ENCODE peak calls at places on chromosomes 4 and X, in nine cellular contexts. One of them, this sample, is unnamed.

GRCh38 chr4:148215202-148215601 is 227.0 kb downstream of the NR3C2 start:
- DNase-seq in stimulated activated CD8-positive, alpha-beta memory T cell treated with anti-CD3 and anti-CD28 coated beads, Interleukin-2, amount 100 ng/mL, for 1 hour: no peak
- DNase-seq in KBM-7: no peak
- DNase-seq in NCI-H345: no peak
- DNase-seq in H54: no peak
- DNase-seq in iPS-NIHi11: no peak
- DNase-seq in CD4-positive, alpha-beta T cell: no peak
- DNase-seq in ureter: no peak
- DNase-seq in cardiac septum: no peak
- DNase-seq in this sample: no peak

GRCh38 chr4:147037089-147037488 is 91.4 kb upstream of the TTC29 start:
- DNase-seq in H54: no peak
- DNase-seq in iPS-NIHi11: no peak
- DNase-seq in NCI-H345: no peak
- DNase-seq in CD4-positive, alpha-beta T cell: no peak
- DNase-seq in cardiac septum: no peak
- DNase-seq in stimulated activated CD8-positive, alpha-beta memory T cell treated with anti-CD3 and anti-CD28 coated beads, Interleukin-2, amount 100 ng/mL, for 1 hour: no peak
- DNase-seq in KBM-7: no peak
- DNase-seq in ureter: no peak
- DNase-seq in this sample: no peak

GRCh38 chr4:26319467-26320158 is 1.2 kb upstream of the RBPJ start:
- DNase-seq in KBM-7: peak
- DNase-seq in cardiac septum: peak
- DNase-seq in stimulated activated CD8-positive, alpha-beta memory T cell treated with anti-CD3 and anti-CD28 coated beads, Interleukin-2, amount 100 ng/mL, for 1 hour: peak
- DNase-seq in ureter: peak
- DNase-seq in iPS-NIHi11: peak
- DNase-seq in H54: peak
- DNase-seq in CD4-positive, alpha-beta T cell: peak
- DNase-seq in NCI-H345: peak
- DNase-seq in this sample: peak

GRCh38 chr4:101762544-101762943 is 28.0 kb upstream of the BANK1 start:
- DNase-seq in KBM-7: no peak
- DNase-seq in CD4-positive, alpha-beta T cell: no peak
- DNase-seq in H54: no peak
- DNase-seq in iPS-NIHi11: no peak
- DNase-seq in NCI-H345: no peak
- DNase-seq in ureter: no peak
- DNase-seq in cardiac septum: no peak
- DNase-seq in stimulated activated CD8-positive, alpha-beta memory T cell treated with anti-CD3 and anti-CD28 coated beads, Interleukin-2, amount 100 ng/mL, for 1 hour: no peak
- DNase-seq in this sample: no peak

GRCh38 chr4:79241846-79242245 is 84.0 kb downstream of the NAA11 start:
- DNase-seq in NCI-H345: no peak
- DNase-seq in stimulated activated CD8-positive, alpha-beta memory T cell treated with anti-CD3 and anti-CD28 coated beads, Interleukin-2, amount 100 ng/mL, for 1 hour: no peak
- DNase-seq in ureter: no peak
- DNase-seq in cardiac septum: no peak
- DNase-seq in H54: no peak
- DNase-seq in KBM-7: peak
- DNase-seq in iPS-NIHi11: peak
- DNase-seq in CD4-positive, alpha-beta T cell: no peak
- DNase-seq in this sample: peak

GRCh38 chrX:6041630-6042029 is 187.0 kb downstream of the NLGN4X start:
- DNase-seq in cardiac septum: no peak
- DNase-seq in KBM-7: no peak
- DNase-seq in CD4-positive, alpha-beta T cell: no peak
- DNase-seq in stimulated activated CD8-positive, alpha-beta memory T cell treated with anti-CD3 and anti-CD28 coated beads, Interleukin-2, amount 100 ng/mL, for 1 hour: no peak
- DNase-seq in iPS-NIHi11: no peak
- DNase-seq in H54: no peak
- DNase-seq in ureter: no peak
- DNase-seq in NCI-H345: no peak
- DNase-seq in this sample: no peak

GRCh38 chr4:9703391-9703790 is 78.0 kb upstream of the DRD5 start:
- DNase-seq in NCI-H345: peak
- DNase-seq in stimulated activated CD8-positive, alpha-beta memory T cell treated with anti-CD3 and anti-CD28 coated beads, Interleukin-2, amount 100 ng/mL, for 1 hour: peak
- DNase-seq in cardiac septum: no peak
- DNase-seq in iPS-NIHi11: peak
- DNase-seq in CD4-positive, alpha-beta T cell: peak
- DNase-seq in H54: no peak
- DNase-seq in KBM-7: peak
- DNase-seq in ureter: peak
- DNase-seq in this sample: peak

GRCh38 chrX:109760922-109761250 is 27.8 kb upstream of the ACSL4 start:
- DNase-seq in NCI-H345: no peak
- DNase-seq in ureter: no peak
- DNase-seq in H54: no peak
- DNase-seq in CD4-positive, alpha-beta T cell: no peak
- DNase-seq in iPS-NIHi11: no peak
- DNase-seq in stimulated activated CD8-positive, alpha-beta memory T cell treated with anti-CD3 and anti-CD28 coated beads, Interleukin-2, amount 100 ng/mL, for 1 hour: no peak
- DNase-seq in cardiac septum: no peak
- DNase-seq in KBM-7: no peak
- DNase-seq in this sample: peak

GRCh38 chr4:139950568-139950967 is 203.4 kb downstream of the MAML3 start:
- DNase-seq in ureter: no peak
- DNase-seq in H54: no peak
- DNase-seq in CD4-positive, alpha-beta T cell: no peak
- DNase-seq in iPS-NIHi11: no peak
- DNase-seq in stimulated activated CD8-positive, alpha-beta memory T cell treated with anti-CD3 and anti-CD28 coated beads, Interleukin-2, amount 100 ng/mL, for 1 hour: no peak
- DNase-seq in cardiac septum: no peak
- DNase-seq in KBM-7: peak
- DNase-seq in NCI-H345: no peak
- DNase-seq in this sample: no peak

GRCh38 chr4:83285022-83285387 is 407 bp upstream of the COQ2 start:
- DNase-seq in stimulated activated CD8-positive, alpha-beta memory T cell treated with anti-CD3 and anti-CD28 coated beads, Interleukin-2, amount 100 ng/mL, for 1 hour: no peak
- DNase-seq in ureter: no peak
- DNase-seq in NCI-H345: peak
- DNase-seq in KBM-7: peak
- DNase-seq in H54: no peak
- DNase-seq in cardiac septum: no peak
- DNase-seq in CD4-positive, alpha-beta T cell: no peak
- DNase-seq in iPS-NIHi11: peak
- DNase-seq in this sample: no peak

GRCh38 chr4:89275587-89275986 is 32.0 kb downstream of the GPRIN3 start:
- DNase-seq in iPS-NIHi11: no peak
- DNase-seq in cardiac septum: no peak
- DNase-seq in CD4-positive, alpha-beta T cell: no peak
- DNase-seq in stimulated activated CD8-positive, alpha-beta memory T cell treated with anti-CD3 and anti-CD28 coated beads, Interleukin-2, amount 100 ng/mL, for 1 hour: no peak
- DNase-seq in NCI-H345: no peak
- DNase-seq in ureter: no peak
- DNase-seq in KBM-7: no peak
- DNase-seq in H54: no peak
- DNase-seq in this sample: no peak

GRCh38 chr4:17618926-17619325 is 4.5 kb downstream of the MED28 start:
- DNase-seq in H54: no peak
- DNase-seq in iPS-NIHi11: no peak
- DNase-seq in stimulated activated CD8-positive, alpha-beta memory T cell treated with anti-CD3 and anti-CD28 coated beads, Interleukin-2, amount 100 ng/mL, for 1 hour: no peak
- DNase-seq in KBM-7: no peak
- DNase-seq in CD4-positive, alpha-beta T cell: no peak
- DNase-seq in cardiac septum: peak
- DNase-seq in ureter: no peak
- DNase-seq in NCI-H345: no peak
- DNase-seq in this sample: no peak

GRCh38 chrX:78643874-78644273 is 15.3 kb downstream of the RTL3 start:
- DNase-seq in H54: no peak
- DNase-seq in NCI-H345: no peak
- DNase-seq in iPS-NIHi11: no peak
- DNase-seq in stimulated activated CD8-positive, alpha-beta memory T cell treated with anti-CD3 and anti-CD28 coated beads, Interleukin-2, amount 100 ng/mL, for 1 hour: no peak
- DNase-seq in ureter: no peak
- DNase-seq in cardiac septum: no peak
- DNase-seq in CD4-positive, alpha-beta T cell: no peak
- DNase-seq in KBM-7: no peak
- DNase-seq in this sample: no peak

GRCh38 chr4:122636697-122637096 is 15.8 kb upstream of the IL21 start:
- DNase-seq in stimulated activated CD8-positive, alpha-beta memory T cell treated with anti-CD3 and anti-CD28 coated beads, Interleukin-2, amount 100 ng/mL, for 1 hour: no peak
- DNase-seq in iPS-NIHi11: no peak
- DNase-seq in NCI-H345: no peak
- DNase-seq in ureter: no peak
- DNase-seq in KBM-7: peak
- DNase-seq in H54: no peak
- DNase-seq in cardiac septum: no peak
- DNase-seq in CD4-positive, alpha-beta T cell: no peak
- DNase-seq in this sample: no peak

GRCh38 chr4:48799157-48799556 is 19.1 kb upstream of the FRYL start:
- DNase-seq in iPS-NIHi11: no peak
- DNase-seq in stimulated activated CD8-positive, alpha-beta memory T cell treated with anti-CD3 and anti-CD28 coated beads, Interleukin-2, amount 100 ng/mL, for 1 hour: no peak
- DNase-seq in cardiac septum: no peak
- DNase-seq in KBM-7: peak
- DNase-seq in H54: no peak
- DNase-seq in NCI-H345: no peak
- DNase-seq in CD4-positive, alpha-beta T cell: no peak
- DNase-seq in ureter: no peak
- DNase-seq in this sample: no peak

GRCh38 chr4:71586087-71586763 is 197.7 kb downstream of the GC start:
- DNase-seq in NCI-H345: peak
- DNase-seq in stimulated activated CD8-positive, alpha-beta memory T cell treated with anti-CD3 and anti-CD28 coated beads, Interleukin-2, amount 100 ng/mL, for 1 hour: no peak
- DNase-seq in H54: no peak
- DNase-seq in cardiac septum: no peak
- DNase-seq in ureter: no peak
- DNase-seq in iPS-NIHi11: no peak
- DNase-seq in KBM-7: no peak
- DNase-seq in CD4-positive, alpha-beta T cell: no peak
- DNase-seq in this sample: no peak

GRCh38 chr4:53855886-53856260 is 208.5 kb downstream of the CHIC2 start:
- DNase-seq in iPS-NIHi11: no peak
- DNase-seq in ureter: no peak
- DNase-seq in CD4-positive, alpha-beta T cell: no peak
- DNase-seq in H54: no peak
- DNase-seq in cardiac septum: no peak
- DNase-seq in KBM-7: no peak
- DNase-seq in NCI-H345: no peak
- DNase-seq in stimulated activated CD8-positive, alpha-beta memory T cell treated with anti-CD3 and anti-CD28 coated beads, Interleukin-2, amount 100 ng/mL, for 1 hour: no peak
- DNase-seq in this sample: no peak

GRCh38 chr4:111398906-111399330 is 746.3 kb upstream of the FAM241A start:
- DNase-seq in ureter: no peak
- DNase-seq in KBM-7: no peak
- DNase-seq in CD4-positive, alpha-beta T cell: no peak
- DNase-seq in H54: no peak
- DNase-seq in NCI-H345: no peak
- DNase-seq in iPS-NIHi11: no peak
- DNase-seq in cardiac septum: no peak
- DNase-seq in stimulated activated CD8-positive, alpha-beta memory T cell treated with anti-CD3 and anti-CD28 coated beads, Interleukin-2, amount 100 ng/mL, for 1 hour: no peak
- DNase-seq in this sample: no peak